ENCODE peak calls at places on chromosome 22, in seven cellular contexts. A is adipocyte, P is cerebellar cortex, U is right cardiac atrium, E is Calu3, Z is HCT116, O is AG08396. Y is an unnamed sample.

GRCh38 chr22:27983361-27983791 is 64.3 kb upstream of the PITPNB start:
- DNase-seq in P (no peak), E (no peak), Z (no peak), O (no peak), U (no peak), A (no peak), Y (no peak)

GRCh38 chr22:38699143-38699542 is 1.6 kb downstream of the JOSD1 start:
- DNase-seq in P (no peak), Z (no peak), O (no peak), U (no peak), A (no peak), E (no peak), Y (no peak)

GRCh38 chr22:22109693-22110466 is 127.3 kb upstream of the TOP3B start:
- DNase-seq in P (no peak), U (no peak), E (no peak), Z (no peak), O (no peak), A (no peak), Y (no peak)

GRCh38 chr22:29000225-29000556 is 61.4 kb downstream of the C22orf31 start:
- DNase-seq in U (no peak), A (no peak), E (no peak), O (no peak), P (no peak), Z (no peak), Y (no peak)

GRCh38 chr22:29145321-29146072 is 60.2 kb upstream of the EMID1 start:
- DNase-seq in U (no peak), P (no peak), A (no peak), E (no peak), Z (no peak), O (no peak), Y (no peak)

GRCh38 chr22:47352920-47353700 is 590.7 kb downstream of the TBC1D22A start:
- DNase-seq in P (no peak), U (no peak), E (no peak), Z (no peak), O (no peak), A (no peak), Y (no peak)

GRCh38 chr22:19001204-19001603 is 65.1 kb upstream of the PRODH start:
- DNase-seq in E (no peak), O (no peak), A (no peak), Z (no peak), P (no peak), U (no peak), Y (no peak)

GRCh38 chr22:39090426-39091064 is 6.5 kb upstream of the APOBEC3H start:
- DNase-seq in E (no peak), U (peak), O (no peak), P (no peak), Z (no peak), A (no peak), Y (peak)

GRCh38 chr22:43031617-43032016 is 16.7 kb upstream of the PACSIN2 start:
- DNase-seq in A (no peak), E (no peak), O (no peak), Z (no peak), P (no peak), U (no peak), Y (no peak)

GRCh38 chr22:45888221-45889092 is 88.5 kb downstream of the WNT7B start:
- DNase-seq in O (no peak), U (peak), Z (no peak), P (no peak), E (no peak), A (no peak), Y (peak)

GRCh38 chr22:19998232-19998951 is 18.2 kb downstream of the ARVCF start:
- DNase-seq in Z (no peak), U (peak), O (no peak), A (no peak), E (no peak), P (no peak), Y (no peak)

GRCh38 chr22:35547993-35548761 is 7.5 kb downstream of the RASD2 start:
- DNase-seq in Z (no peak), A (no peak), U (no peak), E (no peak), O (no peak), P (no peak), Y (no peak)

GRCh38 chr22:42630901-42631602 is 9.3 kb downstream of the ATP5MGL start:
- DNase-seq in P (no peak), A (no peak), O (no peak), U (no peak), E (no peak), Z (no peak), Y (no peak)

GRCh38 chr22:29031236-29031982 is 30.2 kb downstream of the C22orf31 start:
- DNase-seq in O (peak), E (peak), A (peak), P (peak), U (peak), Z (peak), Y (peak)

GRCh38 chr22:44384563-44384940 is 71.8 kb upstream of the SHISAL1 start:
- DNase-seq in P (no peak), U (peak), A (no peak), Z (no peak), E (no peak), O (no peak), Y (peak)

GRCh38 chr22:26632422-26633155 is 10.8 kb downstream of the CRYBA4 start:
- DNase-seq in U (no peak), O (no peak), A (no peak), Z (no peak), P (no peak), E (no peak), Y (no peak)

GRCh38 chr22:38177926-38178604 is 3.6 kb downstream of the PLA2G6 start:
- DNase-seq in U (peak), Z (peak), P (no peak), A (peak), E (peak), O (peak), Y (no peak)

GRCh38 chr22:24400726-24401596 is 26.4 kb upstream of the ADORA2A start:
- DNase-seq in U (no peak), O (no peak), Z (no peak), A (no peak), E (no peak), P (no peak), Y (no peak)

GRCh38 chr22:26503758-26504157 is 8.5 kb downstream of the TFIP11 start:
- DNase-seq in Z (no peak), O (no peak), P (no peak), A (no peak), U (no peak), E (no peak), Y (no peak)

GRCh38 chr22:29298641-29299040 is 7.8 kb upstream of the GAS2L1 start:
- DNase-seq in Z (no peak), P (no peak), E (no peak), U (peak), A (no peak), O (no peak), Y (no peak)

GRCh38 chr22:24315367-24315781 is 44.7 kb downstream of the SPECC1L start:
- DNase-seq in U (no peak), A (no peak), E (no peak), P (no peak), O (peak), Z (no peak), Y (no peak)

GRCh38 chr22:17830041-17830961 is 56.0 kb upstream of the BID start:
- DNase-seq in A (peak), O (peak), E (peak), Z (peak), P (peak), U (peak), Y (peak)

GRCh38 chr22:47613606-47614350 is 851.3 kb downstream of the TBC1D22A start:
- DNase-seq in O (no peak), A (no peak), E (no peak), U (no peak), P (no peak), Z (no peak), Y (no peak)

GRCh38 chr22:22344430-22344829 is 99.8 kb downstream of the VPREB1 start:
- DNase-seq in Z (no peak), A (no peak), O (no peak), U (no peak), P (no peak), E (no peak), Y (no peak)

GRCh38 chr22:23744001-23744400 is 6.9 kb downstream of the ZNF70 start:
- DNase-seq in U (no peak), P (no peak), A (no peak), E (no peak), O (no peak), Z (no peak), Y (no peak)

GRCh38 chr22:33023119-33023827 is 34.9 kb downstream of the SYN3 start:
- DNase-seq in P (no peak), A (no peak), Z (no peak), E (no peak), U (no peak), O (no peak), Y (no peak)